ENCODE peak calls at places on chromosomes 4 and X, in eight cellular contexts. T is left ventricle myocardium inferior, X is right lobe of liver, R is adrenal gland, Y is OCI-LY7, C is thyroid gland, Z is cardiac muscle cell, V is thoracic aorta. N is an unnamed sample. For H3K36me3, the result is how much of the 10 kb centered on the place peaks cover.

GRCh38 chr4:133565379-133565778 is 416.3 kb downstream of the PCDH10 start:
- DNase-seq in T (no peak), X (no peak), R (no peak), Y (no peak), C (no peak), Z (no peak), V (no peak), N (no peak)

GRCh38 chr4:183636923-183637322 is 22.1 kb downstream of the RWDD4 start:
- DNase-seq in T (no peak), X (no peak), R (no peak), Y (no peak), C (no peak), Z (no peak), V (peak), N (no peak)

GRCh38 chr4:14087459-14087858 is 459.9 kb upstream of the BOD1L1 start:
- DNase-seq in T (no peak), X (no peak), R (no peak), Y (no peak), C (no peak), Z (no peak), V (no peak), N (no peak)

GRCh38 chrX:40514376-40514775 is 66.4 kb upstream of the ATP6AP2 start:
- DNase-seq in T (no peak), X (peak), R (no peak), Y (no peak), C (no peak), Z (no peak), V (no peak), N (no peak)

GRCh38 chr4:41548305-41548704 is 10.3 kb downstream of the LIMCH1 start:
- DNase-seq in T (no peak), X (no peak), R (no peak), Y (no peak), C (no peak), Z (no peak), V (no peak), N (no peak)

GRCh38 chr4:2046031-2046961 is 12.8 kb upstream of the NAT8L start:
- DNase-seq in T (no peak), X (no peak), R (no peak), Y (no peak), C (no peak), Z (no peak), V (no peak), N (no peak)

GRCh38 chr4:82123934-82124333 is 249.9 kb downstream of the HNRNPD start:
- DNase-seq in T (no peak), X (no peak), R (no peak), Y (peak), C (no peak), Z (no peak), V (no peak), N (no peak)

GRCh38 chr4:18291313-18291712 is 269.8 kb upstream of the LCORL start:
- DNase-seq in T (no peak), X (no peak), R (no peak), Y (no peak), C (no peak), Z (no peak), V (no peak), N (no peak)

GRCh38 chr4:26171953-26172352 is 148.9 kb upstream of the RBPJ start:
- DNase-seq in T (no peak), X (no peak), R (no peak), Y (no peak), C (no peak), Z (no peak), V (no peak), N (no peak)

GRCh38 chrX:115582871-115583729 is 22.1 kb downstream of the PLS3 start:
- DNase-seq in T (no peak), X (no peak), R (no peak), Y (no peak), C (peak), Z (peak), V (no peak), N (peak)

GRCh38 chr4:180798016-180798574 is 1445.1 kb upstream of the TENM3 start:
- DNase-seq in T (no peak), X (no peak), R (peak), Y (no peak), C (no peak), Z (no peak), V (no peak), N (no peak)

GRCh38 chrX:152614786-152615185 is 22.9 kb upstream of the GABRQ start:
- DNase-seq in T (no peak), X (no peak), R (no peak), Y (no peak), C (no peak), Z (no peak), V (no peak), N (no peak)

GRCh38 chr4:168731006-168731636 is 234.3 kb downstream of the PALLD start:
- DNase-seq in T (no peak), X (no peak), R (no peak), Y (no peak), C (no peak), Z (no peak), V (no peak), N (no peak)

GRCh38 chrX:40146471-40147398 is 49.0 kb upstream of the BCOR start:
- DNase-seq in T (no peak), X (no peak), R (no peak), Y (peak), C (peak), Z (peak), V (no peak), N (peak)

GRCh38 chr4:137083571-137083970 is 448.7 kb downstream of the PCDH18 start:
- DNase-seq in T (no peak), X (no peak), R (no peak), Y (no peak), C (no peak), Z (no peak), V (no peak), N (no peak)

GRCh38 chrX:29082558-29082957 is 495.3 kb downstream of the IL1RAPL1 start:
- DNase-seq in T (no peak), X (no peak), R (no peak), Y (no peak), C (no peak), Z (no peak), V (no peak), N (no peak)

GRCh38 chr4:11741190-11741652 is 312.5 kb upstream of the HS3ST1 start:
- DNase-seq in T (no peak), X (no peak), R (no peak), Y (no peak), C (no peak), Z (no peak), V (no peak), N (no peak)

GRCh38 chrX:66043584-66043983 is 3.7 kb upstream of the VSIG4 start:
- DNase-seq in T (no peak), X (no peak), R (no peak), Y (no peak), C (no peak), Z (no peak), V (no peak), N (no peak)

GRCh38 chr4:102836596-102836995 is 9.2 kb upstream of the UBE2D3 start:
- DNase-seq in T (no peak), X (no peak), R (no peak), Y (no peak), C (no peak), Z (no peak), V (no peak), N (no peak)

GRCh38 chrX:33211356-33212254 is at the start of gene DMD:
- DNase-seq in T (peak), X (no peak), R (peak), Y (no peak), C (peak), Z (peak), V (peak), N (peak)

GRCh38 chr4:125070869-125071268 is 243.9 kb upstream of the FAT4 start:
- DNase-seq in T (no peak), X (no peak), R (no peak), Y (no peak), C (no peak), Z (peak), V (no peak), N (no peak)

GRCh38 chr4:165748321-165748720 is 124.7 kb upstream of the TLL1 start:
- DNase-seq in T (no peak), X (no peak), R (no peak), Y (no peak), C (no peak), Z (no peak), V (no peak), N (no peak)

GRCh38 chr4:92551616-92552015 is 247.8 kb downstream of the GRID2 start:
- DNase-seq in T (no peak), X (no peak), R (no peak), Y (no peak), C (no peak), Z (peak), V (no peak), N (no peak)
- TF ChIP-seq CTCF in T (no peak), X (no peak), R (no peak), Y (no peak), C (no peak), Z (no peak), V (no peak), N (no peak)

GRCh38 chrX:110006826-110007375 is 4.0 kb downstream of the TMEM164 start:
- DNase-seq in T (no peak), X (no peak), R (no peak), Y (no peak), C (no peak), Z (no peak), V (no peak), N (no peak)
- H3K4me3 ChIP-seq in T (peak), X (no peak), R (no peak), Y (no peak), C (no peak), Z (no peak), V (no peak), N (peak)

DNA sequence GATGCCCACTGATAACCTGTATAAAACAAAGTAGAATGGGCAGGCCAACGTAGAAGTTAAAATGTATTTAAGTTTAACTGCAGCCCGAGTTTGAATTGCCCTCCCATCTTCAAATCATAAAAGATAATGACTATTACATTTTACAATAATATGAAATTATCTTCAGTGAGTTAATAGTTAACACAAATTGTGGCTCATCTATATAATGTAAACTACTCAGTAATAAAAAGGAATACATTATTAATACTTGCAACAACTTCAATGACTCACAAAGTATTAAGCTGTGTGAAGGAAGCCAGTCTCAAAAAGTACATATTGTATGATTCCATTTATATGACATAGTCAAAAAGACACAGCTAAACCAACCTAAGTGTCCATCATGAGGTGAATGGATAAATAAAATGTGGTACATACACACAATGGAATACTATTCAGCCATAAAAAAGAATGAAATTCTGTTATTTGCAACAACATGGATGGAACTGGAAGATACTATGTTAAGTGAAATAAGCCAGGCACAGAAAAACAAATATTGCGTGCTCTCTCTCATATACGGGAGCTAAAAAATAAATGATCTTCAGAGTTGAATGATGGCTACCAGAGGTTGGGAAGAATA is 7.8 kb downstream of the PLRG1 start:
- DNase-seq in T (no peak), X (no peak), R (no peak), Y (no peak), C (no peak), Z (no peak), V (no peak), N (no peak)
- H3K36me3 ChIP-seq in T (half or more), X (under half), R (half or more), Y (half or more), C (half or more), Z (half or more), V (half or more), N (half or more)

DNA sequence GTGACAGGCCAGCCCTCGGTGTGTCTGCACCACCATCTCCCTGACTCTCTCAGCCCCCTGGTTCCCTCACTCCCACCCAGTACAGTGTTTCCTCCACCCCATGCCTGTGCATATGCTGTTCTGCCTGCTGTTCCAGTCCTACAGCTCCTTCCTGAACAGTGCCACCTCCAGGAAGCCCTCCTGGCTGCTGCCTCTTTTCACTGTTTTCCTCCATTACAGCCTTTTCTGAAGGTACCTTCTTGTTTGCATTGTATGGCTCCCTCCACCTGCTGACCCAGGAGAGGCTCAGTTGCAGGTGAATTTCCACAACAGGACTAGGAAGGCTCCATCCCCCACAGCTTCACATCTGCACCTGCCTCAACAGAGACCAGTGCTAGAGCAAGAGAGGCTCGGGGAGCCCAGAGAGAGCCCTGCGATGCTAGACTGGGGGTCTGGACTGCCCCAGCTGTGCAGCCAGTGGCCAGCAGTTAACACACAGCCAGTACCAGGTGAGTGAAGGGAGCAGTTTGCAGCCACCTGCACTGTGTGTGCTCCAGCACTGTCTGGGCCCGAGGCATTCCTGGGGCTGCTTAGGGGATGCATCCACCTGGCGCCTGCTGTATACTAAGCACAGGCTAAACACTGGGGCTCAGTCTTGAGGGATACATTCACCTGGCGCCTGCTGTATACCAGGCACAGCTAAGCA is 92.0 kb downstream of the ADRA2C start:
- DNase-seq in T (no peak), X (no peak), R (no peak), Y (no peak), C (no peak), Z (no peak), V (no peak), N (peak)
- TF ChIP-seq CTCF in T (no peak), X (no peak), R (no peak), Y (no peak), C (no peak), Z (no peak), V (no peak), N (no peak)

GRCh38 chr4:4492161-4492847 is 49.5 kb downstream of the STX18 start:
- DNase-seq in T (no peak), X (no peak), R (no peak), Y (no peak), C (no peak), Z (no peak), V (no peak), N (no peak)
- H3K4me3 ChIP-seq in T (no peak), X (no peak), R (no peak), Y (peak), C (no peak), Z (no peak), V (peak), N (peak)

DNA sequence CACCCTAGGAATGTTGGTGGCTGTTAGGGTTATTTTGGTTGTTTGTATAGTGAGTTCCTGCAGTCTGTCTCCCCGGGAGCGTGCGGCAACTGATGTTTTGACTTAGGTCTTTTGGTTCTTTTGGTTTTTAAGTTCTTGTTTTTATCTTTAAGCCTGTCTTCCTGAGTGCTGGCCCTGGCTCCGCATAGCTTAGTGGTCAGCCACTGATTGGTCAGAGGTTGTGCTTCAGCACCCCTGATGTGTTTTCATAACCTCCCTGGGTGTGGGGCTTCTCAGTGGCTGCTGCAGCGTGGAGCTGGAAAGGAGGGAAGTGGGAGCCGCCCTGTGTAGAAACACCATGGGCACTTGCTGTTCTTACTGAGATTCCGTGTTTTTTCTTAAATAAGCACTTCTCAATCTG is 5.1 kb downstream of the PIGG start:
- DNase-seq in T (no peak), X (no peak), R (no peak), Y (no peak), C (peak), Z (no peak), V (no peak), N (no peak)
- H3K36me3 ChIP-seq in T (half or more), X (under half), R (half or more), Y (half or more), C (under half), Z (under half), V (under half), N (half or more)

N was measured in lower lobe of right lung.